ENCODE peak calls at places on chromosomes 11 and 22, in four cellular contexts. V is IMR-90, Q is colonic mucosa, D is type B pancreatic cell. X is an unnamed sample.

GRCh38 chr11:70159612-70160570 is 43.2 kb upstream of the FADD start:
- DNase-seq in V (peak), Q (peak), D (no peak), X (peak)

GRCh38 chr11:83609181-83609580 is 323.0 kb upstream of the CCDC90B start:
- DNase-seq in V (no peak), Q (no peak), D (no peak), X (no peak)

GRCh38 chr22:46070215-46070721 is 80.1 kb upstream of the PPARA start:
- DNase-seq in V (peak), Q (peak), D (no peak), X (no peak)

GRCh38 chr22:37427711-37428635 is 694 bp upstream of the ELFN2 start:
- DNase-seq in V (no peak), Q (no peak), D (no peak), X (no peak)

GRCh38 chr11:2564588-2565440 is 120.0 kb downstream of the KCNQ1 start:
- DNase-seq in V (no peak), Q (no peak), D (no peak), X (no peak)

GRCh38 chr11:44899959-44900358 is 50.7 kb downstream of the TP53I11 start:
- DNase-seq in V (peak), Q (no peak), D (no peak), X (no peak)

GRCh38 chr11:113906038-113906437 is 1.4 kb downstream of the HTR3B start:
- DNase-seq in V (peak), Q (peak), D (no peak), X (no peak)

GRCh38 chr11:79762271-79762935 is 321.6 kb upstream of the TENM4 start:
- DNase-seq in V (peak), Q (no peak), D (no peak), X (no peak)

GRCh38 chr11:121521145-121522042 is 68.6 kb upstream of the SORL1-AS1 start:
- DNase-seq in V (peak), Q (no peak), D (no peak), X (peak)

GRCh38 chr11:119205080-119205479 is 1.1 kb upstream of the CBL start:
- DNase-seq in V (no peak), Q (no peak), D (no peak), X (no peak)

GRCh38 chr11:11038339-11039248 is 180.7 kb upstream of the ZBED5 start:
- DNase-seq in V (no peak), Q (no peak), D (no peak), X (no peak)

GRCh38 chr22:32653823-32654222 is 147.7 kb upstream of the TIMP3 start:
- DNase-seq in V (no peak), Q (no peak), D (no peak), X (no peak)

GRCh38 chr11:2202071-2202899 is 30.7 kb upstream of the TH start:
- DNase-seq in V (no peak), Q (peak), D (no peak), X (no peak)

GRCh38 chr11:124724854-124725718 is 14.7 kb upstream of the NRGN start:
- DNase-seq in V (no peak), Q (peak), D (no peak), X (no peak)

GRCh38 chr11:133041928-133042890 is 490.1 kb downstream of the OPCML start:
- DNase-seq in V (no peak), Q (no peak), D (no peak), X (no peak)

GRCh38 chr11:36363361-36364272 is 67.5 kb downstream of the PRR5L start:
- DNase-seq in V (no peak), Q (no peak), D (no peak), X (no peak)

GRCh38 chr11:119459293-119459976 is 36.5 kb upstream of the THY1 start:
- DNase-seq in V (no peak), Q (no peak), D (no peak), X (peak)

GRCh38 chr11:16984229-16984628 is 30.0 kb downstream of the PLEKHA7 start:
- DNase-seq in V (no peak), Q (no peak), D (no peak), X (no peak)

GRCh38 chr11:120929090-120929489 is 94.8 kb upstream of the TBCEL start:
- DNase-seq in V (no peak), Q (no peak), D (no peak), X (no peak)

GRCh38 chr11:30458541-30458940 is 127.6 kb downstream of the MPPED2 start:
- DNase-seq in V (no peak), Q (no peak), D (no peak), X (no peak)

GRCh38 chr11:131816046-131816445 is 445.6 kb downstream of the NTM start:
- DNase-seq in V (no peak), Q (no peak), D (no peak), X (no peak)

GRCh38 chr11:72308226-72309073 is 64.5 kb upstream of the PHOX2A start:
- DNase-seq in V (peak), Q (no peak), D (no peak), X (no peak)

DNA sequence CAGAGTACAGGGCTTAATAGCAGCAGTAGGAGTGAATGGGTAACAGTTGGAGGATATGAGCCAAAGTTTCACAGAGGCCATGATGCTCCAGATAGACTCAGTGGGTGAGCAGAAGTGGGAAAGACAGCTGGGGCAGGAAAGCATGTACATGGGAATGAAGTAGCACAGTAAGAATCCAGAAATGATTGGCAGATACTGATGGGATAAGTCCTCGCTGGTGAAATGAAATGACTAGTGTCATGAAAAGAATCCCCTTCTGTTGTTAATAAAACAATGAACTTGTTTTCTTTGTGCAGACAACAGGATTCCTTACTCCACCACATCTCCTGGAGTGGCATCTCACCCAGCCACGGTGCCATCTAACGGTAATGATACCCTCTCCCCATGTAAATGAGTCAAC is 17.4 kb upstream of the PANX1 start:
- DNase-seq in V (no peak), Q (no peak), D (no peak), X (no peak)
- TF ChIP-seq CTCF in V (no peak), Q (no peak), D (no peak), X (no peak)

GRCh38 chr22:48309115-48309705 is 1518.5 kb downstream of the BRD1 start:
- DNase-seq in V (no peak), Q (peak), D (no peak), X (no peak)

GRCh38 chr22:48307941-48308340 is 1519.7 kb downstream of the BRD1 start:
- DNase-seq in V (no peak), Q (peak), D (no peak), X (no peak)

GRCh38 chr22:48305726-48306235 is 1521.9 kb downstream of the BRD1 start:
- DNase-seq in V (no peak), Q (no peak), D (no peak), X (no peak)

GRCh38 chr22:48306284-48306683 is 1521.4 kb downstream of the BRD1 start:
- DNase-seq in V (no peak), Q (no peak), D (no peak), X (no peak)

DNA sequence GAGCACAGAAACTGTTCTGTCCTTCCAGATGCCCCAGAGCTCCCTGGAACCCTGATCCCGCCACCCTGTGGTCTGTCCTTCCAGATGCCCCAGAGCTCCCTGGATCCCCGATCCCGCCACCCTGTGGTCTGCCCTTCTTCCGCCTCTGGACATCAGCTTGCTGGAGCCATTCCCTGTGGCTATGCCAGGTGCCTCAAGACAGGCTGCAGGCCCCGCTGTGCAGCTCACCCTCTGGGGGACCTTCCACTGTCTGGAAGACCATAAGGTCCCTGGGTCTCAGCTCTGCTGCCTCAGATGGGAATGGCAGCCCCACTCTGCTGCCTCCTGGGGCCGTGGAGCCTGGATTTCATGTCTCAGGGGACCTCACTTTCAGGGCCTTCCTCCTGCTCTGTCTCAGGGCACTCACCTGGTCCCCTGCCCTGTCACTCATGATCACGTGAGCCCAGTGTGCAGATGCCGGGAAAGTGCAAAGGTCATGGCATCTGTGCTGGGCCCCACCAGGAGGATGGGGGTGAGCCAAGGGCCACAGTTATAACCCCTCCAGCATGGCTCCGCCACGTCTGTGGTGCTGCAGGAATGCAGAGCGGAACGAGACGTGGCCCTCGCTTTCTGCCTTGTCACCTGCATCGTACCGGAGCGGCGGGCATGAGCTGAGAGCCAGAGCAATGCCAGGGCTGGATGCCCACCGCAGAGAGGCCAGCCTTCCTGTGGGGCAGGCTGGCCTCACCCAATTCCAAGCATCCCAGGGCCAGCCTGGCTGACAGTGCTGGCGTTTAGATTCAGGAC is 1520.7 kb downstream of the BRD1 start:
- DNase-seq in V (no peak), Q (no peak), D (no peak), X (no peak)
- TF ChIP-seq CTCF in V (no peak), Q (no peak), D (no peak), X (no peak)

GRCh38 chr22:23128269-23129108 is 13.3 kb downstream of the RSPH14 start:
- DNase-seq in V (peak), Q (peak), D (peak), X (peak)
- TF ChIP-seq CTCF in V (peak), Q (peak), D (peak), X (peak)

GRCh38 chr11:66388746-66389386 is 17.3 kb upstream of the SLC29A2 start:
- DNase-seq in V (peak), Q (peak), D (no peak), X (no peak)
- TF ChIP-seq CTCF in V (peak), Q (peak), D (peak), X (peak)

X was measured in osteocyte.